ENCODE peak calls at places on chromosomes 13 and 19, in six cellular contexts. One of them, this sample, is unnamed. For H3K9me3, the result is how much of the 10 kb centered on the place peaks cover.

GRCh38 chr19:35555301-35556005 is 8.0 kb downstream of the ATP4A start:
- DNase-seq in esophagus muscularis mucosa: no peak
- DNase-seq in SJSA1: peak
- DNase-seq in SJCRH30: peak
- DNase-seq in CD4-positive, CD25-positive, alpha-beta regulatory T cell: no peak
- DNase-seq in heart right ventricle: no peak
- DNase-seq in this sample: peak

GRCh38 chr19:10514211-10515145 is 2.8 kb downstream of the S1PR5 start:
- DNase-seq in esophagus muscularis mucosa: no peak
- DNase-seq in SJSA1: no peak
- DNase-seq in SJCRH30: no peak
- DNase-seq in CD4-positive, CD25-positive, alpha-beta regulatory T cell: no peak
- DNase-seq in heart right ventricle: no peak
- DNase-seq in this sample: no peak

GRCh38 chr19:40217921-40218890 is at the start of gene TTC9B:
- DNase-seq in esophagus muscularis mucosa: no peak
- DNase-seq in SJSA1: peak
- DNase-seq in SJCRH30: no peak
- DNase-seq in CD4-positive, CD25-positive, alpha-beta regulatory T cell: peak
- DNase-seq in heart right ventricle: no peak
- DNase-seq in this sample: peak

GRCh38 chr19:55075366-55075998 is at the start of gene EPS8L1:
- DNase-seq in esophagus muscularis mucosa: no peak
- DNase-seq in SJSA1: no peak
- DNase-seq in SJCRH30: no peak
- DNase-seq in CD4-positive, CD25-positive, alpha-beta regulatory T cell: no peak
- DNase-seq in heart right ventricle: no peak
- DNase-seq in this sample: no peak

GRCh38 chr19:30378701-30379100 is 6.5 kb downstream of the ZNF536 start:
- DNase-seq in esophagus muscularis mucosa: no peak
- DNase-seq in SJSA1: no peak
- DNase-seq in SJCRH30: no peak
- DNase-seq in CD4-positive, CD25-positive, alpha-beta regulatory T cell: no peak
- DNase-seq in heart right ventricle: no peak
- DNase-seq in this sample: no peak

GRCh38 chr19:10946964-10947657 is 13.7 kb upstream of the SMARCA4 start:
- DNase-seq in esophagus muscularis mucosa: no peak
- DNase-seq in SJSA1: peak
- DNase-seq in SJCRH30: no peak
- DNase-seq in CD4-positive, CD25-positive, alpha-beta regulatory T cell: no peak
- DNase-seq in heart right ventricle: no peak
- DNase-seq in this sample: no peak

GRCh38 chr13:33931397-33931987 is 113.5 kb downstream of the RFC3 start:
- DNase-seq in esophagus muscularis mucosa: no peak
- DNase-seq in SJSA1: peak
- DNase-seq in SJCRH30: peak
- DNase-seq in CD4-positive, CD25-positive, alpha-beta regulatory T cell: no peak
- DNase-seq in heart right ventricle: peak
- DNase-seq in this sample: peak

GRCh38 chr19:35256566-35256965 is 7.8 kb downstream of the LSR start:
- DNase-seq in esophagus muscularis mucosa: no peak
- DNase-seq in SJSA1: no peak
- DNase-seq in SJCRH30: no peak
- DNase-seq in CD4-positive, CD25-positive, alpha-beta regulatory T cell: no peak
- DNase-seq in heart right ventricle: no peak
- DNase-seq in this sample: no peak

GRCh38 chr19:1274852-1275259 is 474 bp upstream of the FAM174C start:
- DNase-seq in esophagus muscularis mucosa: no peak
- DNase-seq in SJSA1: no peak
- DNase-seq in SJCRH30: no peak
- DNase-seq in CD4-positive, CD25-positive, alpha-beta regulatory T cell: no peak
- DNase-seq in heart right ventricle: no peak
- DNase-seq in this sample: peak

GRCh38 chr13:30832845-30833332 is 73.2 kb upstream of the MEDAG start:
- DNase-seq in esophagus muscularis mucosa: no peak
- DNase-seq in SJSA1: peak
- DNase-seq in SJCRH30: peak
- DNase-seq in CD4-positive, CD25-positive, alpha-beta regulatory T cell: no peak
- DNase-seq in heart right ventricle: no peak
- DNase-seq in this sample: no peak

GRCh38 chr13:41054919-41055619 is 6.2 kb upstream of the WBP4 start:
- DNase-seq in esophagus muscularis mucosa: no peak
- DNase-seq in SJSA1: no peak
- DNase-seq in SJCRH30: peak
- DNase-seq in CD4-positive, CD25-positive, alpha-beta regulatory T cell: no peak
- DNase-seq in heart right ventricle: no peak
- DNase-seq in this sample: no peak

GRCh38 chr19:33214621-33215020 is 11.0 kb downstream of the SLC7A10 start:
- DNase-seq in esophagus muscularis mucosa: no peak
- DNase-seq in SJSA1: no peak
- DNase-seq in SJCRH30: peak
- DNase-seq in CD4-positive, CD25-positive, alpha-beta regulatory T cell: no peak
- DNase-seq in heart right ventricle: no peak
- DNase-seq in this sample: peak

GRCh38 chr13:25136872-25137623 is 35.0 kb downstream of the AMER2 start:
- DNase-seq in esophagus muscularis mucosa: no peak
- DNase-seq in SJSA1: no peak
- DNase-seq in SJCRH30: no peak
- DNase-seq in CD4-positive, CD25-positive, alpha-beta regulatory T cell: no peak
- DNase-seq in heart right ventricle: no peak
- DNase-seq in this sample: no peak
- H3K4me3 ChIP-seq in esophagus muscularis mucosa: no peak
- H3K4me3 ChIP-seq in SJSA1: no peak
- H3K4me3 ChIP-seq in SJCRH30: no peak
- H3K4me3 ChIP-seq in CD4-positive, CD25-positive, alpha-beta regulatory T cell: no peak
- H3K4me3 ChIP-seq in heart right ventricle: no peak
- H3K4me3 ChIP-seq in this sample: no peak

GRCh38 chr13:101398191-101398590 is 18.1 kb downstream of the NALCN start:
- DNase-seq in esophagus muscularis mucosa: peak
- DNase-seq in SJSA1: no peak
- DNase-seq in SJCRH30: no peak
- DNase-seq in CD4-positive, CD25-positive, alpha-beta regulatory T cell: no peak
- DNase-seq in heart right ventricle: no peak
- DNase-seq in this sample: no peak
- H3K27ac ChIP-seq in esophagus muscularis mucosa: no peak
- H3K27ac ChIP-seq in SJSA1: no peak
- H3K27ac ChIP-seq in SJCRH30: no peak
- H3K27ac ChIP-seq in CD4-positive, CD25-positive, alpha-beta regulatory T cell: no peak
- H3K27ac ChIP-seq in heart right ventricle: no peak
- H3K27ac ChIP-seq in this sample: no peak

DNA sequence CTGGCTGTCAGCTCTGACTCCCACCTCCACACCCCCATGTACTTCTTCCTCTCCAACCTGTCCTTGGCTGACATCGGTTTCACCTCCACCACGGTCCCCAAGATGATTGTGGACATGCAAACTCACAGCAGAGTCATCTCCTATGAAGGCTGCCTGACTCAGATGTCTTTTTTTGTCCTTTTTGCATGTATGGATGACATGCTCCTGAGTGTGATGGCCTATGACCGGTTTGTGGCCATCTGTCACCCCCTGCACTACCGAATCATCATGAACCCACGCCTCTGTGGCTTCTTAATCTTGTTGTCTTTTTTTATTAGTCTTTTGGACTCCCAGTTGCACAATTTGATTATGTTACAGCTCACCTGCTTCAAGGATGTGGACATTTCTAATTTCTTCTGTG is 506 bp downstream of the OR7E24 start:
- DNase-seq in esophagus muscularis mucosa: no peak
- DNase-seq in SJSA1: no peak
- DNase-seq in SJCRH30: no peak
- DNase-seq in CD4-positive, CD25-positive, alpha-beta regulatory T cell: no peak
- DNase-seq in heart right ventricle: no peak
- DNase-seq in this sample: no peak
- H3K9me3 ChIP-seq in esophagus muscularis mucosa: under half
- H3K9me3 ChIP-seq in SJSA1: under half
- H3K9me3 ChIP-seq in SJCRH30: under half
- H3K9me3 ChIP-seq in CD4-positive, CD25-positive, alpha-beta regulatory T cell: under half
- H3K9me3 ChIP-seq in heart right ventricle: under half
- H3K9me3 ChIP-seq in this sample: under half

GRCh38 chr19:50909240-50910070 is 1.7 kb downstream of the KLK4 start:
- DNase-seq in esophagus muscularis mucosa: no peak
- DNase-seq in SJSA1: no peak
- DNase-seq in SJCRH30: no peak
- DNase-seq in CD4-positive, CD25-positive, alpha-beta regulatory T cell: no peak
- DNase-seq in heart right ventricle: no peak
- DNase-seq in this sample: peak
- H3K4me3 ChIP-seq in esophagus muscularis mucosa: no peak
- H3K4me3 ChIP-seq in SJSA1: no peak
- H3K4me3 ChIP-seq in SJCRH30: no peak
- H3K4me3 ChIP-seq in CD4-positive, CD25-positive, alpha-beta regulatory T cell: no peak
- H3K4me3 ChIP-seq in heart right ventricle: no peak
- H3K4me3 ChIP-seq in this sample: no peak

DNA sequence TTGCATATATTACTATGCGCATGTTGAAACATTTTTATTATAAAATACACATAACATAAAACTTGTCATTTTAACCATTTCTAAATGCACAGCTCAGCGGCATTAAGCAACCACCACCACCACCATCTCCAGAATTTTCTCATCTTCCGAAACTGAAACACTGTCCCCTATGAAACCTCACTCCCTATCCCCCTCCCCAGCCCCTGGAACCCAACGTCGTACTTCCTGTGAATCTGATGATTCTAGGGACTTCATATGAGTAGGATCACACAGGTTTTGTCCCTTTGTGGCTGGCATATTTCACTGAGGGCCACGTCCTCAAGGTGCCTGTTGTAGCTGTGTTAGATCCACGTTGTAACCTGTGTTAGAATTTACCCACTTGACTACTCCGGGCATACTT is 716 bp upstream of the MAP2K2 start:
- DNase-seq in esophagus muscularis mucosa: no peak
- DNase-seq in SJSA1: no peak
- DNase-seq in SJCRH30: peak
- DNase-seq in CD4-positive, CD25-positive, alpha-beta regulatory T cell: no peak
- DNase-seq in heart right ventricle: no peak
- DNase-seq in this sample: no peak
- H3K27ac ChIP-seq in esophagus muscularis mucosa: peak
- H3K27ac ChIP-seq in SJSA1: no peak
- H3K27ac ChIP-seq in SJCRH30: peak
- H3K27ac ChIP-seq in CD4-positive, CD25-positive, alpha-beta regulatory T cell: peak
- H3K27ac ChIP-seq in heart right ventricle: peak
- H3K27ac ChIP-seq in this sample: no peak

GRCh38 chr13:105814902-105815250 is 720.6 kb downstream of the EFNB2 start:
- DNase-seq in esophagus muscularis mucosa: no peak
- DNase-seq in SJSA1: no peak
- DNase-seq in SJCRH30: no peak
- DNase-seq in CD4-positive, CD25-positive, alpha-beta regulatory T cell: no peak
- DNase-seq in heart right ventricle: no peak
- DNase-seq in this sample: no peak
- H3K9me3 ChIP-seq in esophagus muscularis mucosa: under half
- H3K9me3 ChIP-seq in SJSA1: under half
- H3K9me3 ChIP-seq in SJCRH30: under half
- H3K9me3 ChIP-seq in CD4-positive, CD25-positive, alpha-beta regulatory T cell: under half
- H3K9me3 ChIP-seq in heart right ventricle: under half
- H3K9me3 ChIP-seq in this sample: under half

DNA sequence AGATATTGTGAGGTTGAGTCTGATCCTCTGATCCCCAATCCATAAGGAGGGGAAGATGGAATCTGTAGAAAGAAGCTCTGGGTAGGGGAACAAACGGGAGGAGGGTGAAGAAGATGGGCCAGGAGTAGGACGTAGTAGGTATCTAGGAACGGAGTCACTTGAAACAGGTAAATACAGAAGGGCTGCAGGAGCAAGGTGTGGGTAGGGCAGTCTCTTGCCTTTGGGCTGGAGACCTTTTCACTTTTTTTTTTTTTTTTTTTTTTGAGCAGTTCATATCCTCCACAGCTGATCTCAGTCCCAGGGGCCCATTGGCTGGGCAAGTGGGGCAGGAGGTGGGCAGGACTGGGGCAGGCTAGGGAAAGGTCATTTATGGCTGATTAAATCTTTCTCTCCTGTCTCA is 1.5 kb downstream of the BCKDHA start:
- DNase-seq in esophagus muscularis mucosa: no peak
- DNase-seq in SJSA1: no peak
- DNase-seq in SJCRH30: no peak
- DNase-seq in CD4-positive, CD25-positive, alpha-beta regulatory T cell: no peak
- DNase-seq in heart right ventricle: no peak
- DNase-seq in this sample: no peak
- H3K4me3 ChIP-seq in esophagus muscularis mucosa: no peak
- H3K4me3 ChIP-seq in SJSA1: no peak
- H3K4me3 ChIP-seq in SJCRH30: peak
- H3K4me3 ChIP-seq in CD4-positive, CD25-positive, alpha-beta regulatory T cell: peak
- H3K4me3 ChIP-seq in heart right ventricle: no peak
- H3K4me3 ChIP-seq in this sample: no peak

DNA sequence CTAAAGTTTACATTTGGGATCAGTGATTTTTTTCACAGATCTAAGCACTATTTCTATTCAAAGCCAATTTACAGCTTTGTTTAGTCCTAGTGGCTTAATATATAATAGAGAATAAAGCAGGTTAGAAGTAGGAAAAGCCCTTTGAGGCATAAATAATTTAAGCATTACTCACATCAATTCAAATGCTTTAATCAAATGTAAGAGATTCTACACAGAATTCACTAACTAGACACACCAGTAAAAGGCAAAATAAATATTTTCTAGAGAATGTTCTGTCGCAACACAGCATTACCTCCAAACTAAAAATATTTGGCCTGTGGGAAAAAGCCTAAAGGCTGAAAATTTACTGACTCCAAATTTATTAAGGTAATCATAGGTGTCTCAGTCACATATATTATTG is 31.3 kb downstream of the KCTD12 start:
- DNase-seq in esophagus muscularis mucosa: no peak
- DNase-seq in SJSA1: peak
- DNase-seq in SJCRH30: no peak
- DNase-seq in CD4-positive, CD25-positive, alpha-beta regulatory T cell: no peak
- DNase-seq in heart right ventricle: no peak
- DNase-seq in this sample: no peak
- H3K27ac ChIP-seq in esophagus muscularis mucosa: no peak
- H3K27ac ChIP-seq in SJSA1: no peak
- H3K27ac ChIP-seq in SJCRH30: no peak
- H3K27ac ChIP-seq in CD4-positive, CD25-positive, alpha-beta regulatory T cell: no peak
- H3K27ac ChIP-seq in heart right ventricle: no peak
- H3K27ac ChIP-seq in this sample: no peak

GRCh38 chr19:57688011-57688763 is 6.4 kb downstream of the ZNF551 start:
- DNase-seq in esophagus muscularis mucosa: no peak
- DNase-seq in SJSA1: no peak
- DNase-seq in SJCRH30: no peak
- DNase-seq in CD4-positive, CD25-positive, alpha-beta regulatory T cell: no peak
- DNase-seq in heart right ventricle: no peak
- DNase-seq in this sample: no peak
- H3K9me3 ChIP-seq in esophagus muscularis mucosa: half or more
- H3K9me3 ChIP-seq in SJSA1: half or more
- H3K9me3 ChIP-seq in SJCRH30: half or more
- H3K9me3 ChIP-seq in CD4-positive, CD25-positive, alpha-beta regulatory T cell: half or more
- H3K9me3 ChIP-seq in heart right ventricle: under half
- H3K9me3 ChIP-seq in this sample: under half

GRCh38 chr13:50894042-50894441 is 15.5 kb upstream of the RNASEH2B start:
- DNase-seq in esophagus muscularis mucosa: no peak
- DNase-seq in SJSA1: no peak
- DNase-seq in SJCRH30: no peak
- DNase-seq in CD4-positive, CD25-positive, alpha-beta regulatory T cell: no peak
- DNase-seq in heart right ventricle: no peak
- DNase-seq in this sample: no peak
- H3K4me3 ChIP-seq in esophagus muscularis mucosa: no peak
- H3K4me3 ChIP-seq in SJSA1: no peak
- H3K4me3 ChIP-seq in SJCRH30: no peak
- H3K4me3 ChIP-seq in CD4-positive, CD25-positive, alpha-beta regulatory T cell: peak
- H3K4me3 ChIP-seq in heart right ventricle: no peak
- H3K4me3 ChIP-seq in this sample: no peak